ENCODE peak calls at places on chromosomes 5 and 9, in four cellular contexts. A, W, P and E are unnamed samples.

GRCh38 chr9:126696764-126697145 is 83.0 kb downstream of the LMX1B start:
- DNase-seq in A (no peak), W (no peak), P (no peak), E (no peak)

GRCh38 chr5:36301858-36302603 is at the start of gene RANBP3L:
- DNase-seq in A (no peak), W (no peak), P (no peak), E (no peak)

GRCh38 chr5:9557696-9558095 is 11.8 kb upstream of the SEMA5A start:
- DNase-seq in A (no peak), W (no peak), P (no peak), E (peak; percentile 23)

GRCh38 chr5:115543365-115543700 is 1.2 kb downstream of the FEM1C start:
- DNase-seq in A (no peak), W (no peak), P (no peak), E (no peak)

GRCh38 chr9:22374021-22374420 is 72.6 kb upstream of the DMRTA1 start:
- DNase-seq in A (no peak), W (no peak), P (no peak), E (no peak)

GRCh38 chr5:18314192-18314778 is 680.0 kb downstream of the TAF11L14 start:
- DNase-seq in A (no peak), W (no peak), P (peak; percentile 33), E (no peak)

GRCh38 chr5:35799751-35800150 is 56.9 kb upstream of the IL7R start:
- DNase-seq in A (no peak), W (no peak), P (no peak), E (no peak)

GRCh38 chr9:19913151-19913550 is 124.3 kb upstream of the SLC24A2 start:
- DNase-seq in A (no peak), W (no peak), P (no peak), E (no peak)

GRCh38 chr9:93673844-93674334 is 97.5 kb downstream of the PHF2 start:
- DNase-seq in A (no peak), W (no peak), P (no peak), E (no peak)

GRCh38 chr9:125461501-125462190 is 200.0 kb downstream of the GAPVD1 start:
- DNase-seq in A (no peak), W (no peak), P (no peak), E (no peak)

GRCh38 chr9:89021154-89021803 is 30.0 kb downstream of the S1PR3 start:
- DNase-seq in A (no peak), W (no peak), P (no peak), E (peak; percentile 72)

GRCh38 chr9:129572517-129572916 is 48.4 kb downstream of the C9orf50 start:
- DNase-seq in A (no peak), W (no peak), P (no peak), E (no peak)

GRCh38 chr5:138160706-138161105 is 17.7 kb downstream of the BRD8 start:
- DNase-seq in A (no peak), W (no peak), P (no peak), E (no peak)

GRCh38 chr9:116643691-116644090 is 43.4 kb upstream of the TRIM32 start:
- DNase-seq in A (no peak), W (no peak), P (no peak), E (no peak)